ENCODE peak calls at places on chromosomes 5 and 9, in four cellular contexts. W is spleen, N is fibroblast of lung, K is right atrium auricular region. J is an unnamed sample.

GRCh38 chr5:152290181-152290580 is 114.9 kb downstream of the NMUR2 start:
- DNase-seq in K (no peak), W (no peak), N (no peak), J (no peak)

GRCh38 chr9:114446672-114447450 is 58.4 kb downstream of the WHRN start:
- DNase-seq in W (no peak), N (no peak), K (no peak), J (peak; percentile 56)

GRCh38 chr9:119905706-119906105 is 536.5 kb upstream of the BRINP1 start:
- DNase-seq in N (peak; percentile 4), W (no peak), K (no peak), J (no peak)

GRCh38 chr5:136232316-136232715 is 39.4 kb upstream of the SMIM32 start:
- DNase-seq in N (no peak), K (no peak), W (no peak), J (no peak)

GRCh38 chr5:141430332-141431113 is at the start of gene PCDHGA12:
- DNase-seq in K (peak; percentile 73), N (peak; percentile 82), W (no peak), J (no peak)

GRCh38 chr5:42811591-42812392 is at the start of gene SELENOP:
- DNase-seq in W (no peak), N (no peak), K (peak; percentile 72), J (peak; percentile 62)

GRCh38 chr5:157361865-157362465 is 96.0 kb downstream of the CYFIP2 start:
- DNase-seq in K (peak; percentile 21), W (no peak), N (peak; percentile 81), J (no peak)

GRCh38 chr9:89005323-89005722 is 14.1 kb downstream of the S1PR3 start:
- DNase-seq in K (no peak), N (no peak), W (no peak), J (no peak)

GRCh38 chr9:87682618-87683017 is 43.3 kb upstream of the CTSL start:
- DNase-seq in K (peak; percentile 28), N (no peak), W (no peak), J (no peak)

GRCh38 chr9:26245072-26245471 is 566.8 kb upstream of the TUSC1 start:
- DNase-seq in W (no peak), N (no peak), K (no peak), J (no peak)

DNA sequence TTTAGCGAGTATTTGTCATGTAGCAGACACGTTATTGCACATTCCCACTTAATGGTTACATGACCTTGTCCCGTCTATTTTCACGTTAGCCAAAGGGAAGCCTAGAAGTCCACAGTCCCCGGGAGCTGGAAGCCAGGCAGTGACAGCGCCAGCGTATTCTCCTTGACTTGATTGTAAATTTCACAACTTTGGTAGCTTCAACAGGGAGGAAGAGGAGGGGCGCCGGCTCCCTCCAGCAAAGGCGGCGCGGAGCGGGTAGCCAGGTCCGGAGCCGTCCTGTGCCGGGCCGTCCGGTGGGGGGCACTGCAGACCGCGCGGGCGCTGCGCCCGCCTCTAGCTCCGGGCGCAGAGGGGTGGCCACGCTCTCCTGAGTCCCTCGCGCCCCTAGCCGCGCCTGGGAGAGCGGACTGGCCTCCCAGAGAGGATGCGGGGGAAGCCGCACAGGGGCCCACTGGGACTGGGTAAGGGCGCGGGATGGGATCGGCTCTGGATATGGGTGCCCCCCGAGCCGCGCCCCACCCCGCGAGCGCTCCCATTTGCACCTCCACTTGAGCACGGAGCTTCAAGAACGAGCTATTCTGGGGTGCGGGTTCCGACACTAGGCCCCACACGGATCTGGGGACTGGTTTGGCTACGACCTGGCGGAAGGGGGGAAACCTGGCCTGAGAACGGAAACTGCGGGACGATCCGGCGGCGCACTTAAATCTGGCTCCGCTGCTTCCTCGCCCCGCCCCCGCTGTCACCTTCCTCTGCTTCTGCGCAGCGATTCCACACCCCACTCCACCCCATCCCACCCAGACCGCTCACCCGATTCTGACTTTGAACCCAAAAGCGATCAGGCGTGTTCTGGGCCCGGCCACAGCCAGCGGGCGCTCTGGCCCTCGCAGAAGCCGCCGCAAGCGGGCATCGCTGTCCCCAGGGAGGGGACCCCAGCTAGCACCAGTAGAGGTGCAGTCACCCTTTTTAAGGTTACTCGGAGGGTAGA is 23.8 kb downstream of the KLF4 start:
- DNase-seq in N (peak; percentile 26), K (peak; percentile 81), W (peak; percentile 93), J (peak; percentile 81)
- H3K4me3 ChIP-seq in N (peak overlapping the region; percentile 76), K (peak overlapping the region; percentile 68), W (peak overlapping the region; percentile 40), J (peak overlapping the region; percentile 36)

GRCh38 chr5:124591583-124591982 is 154.9 kb downstream of the ZNF608 start:
- DNase-seq in K (no peak), W (no peak), N (no peak), J (no peak)

GRCh38 chr5:124596595-124597388 is 149.6 kb downstream of the ZNF608 start:
- DNase-seq in W (no peak), K (no peak), N (peak; percentile 97), J (no peak)

GRCh38 chr5:124590686-124591085 is 155.8 kb downstream of the ZNF608 start:
- DNase-seq in N (no peak), K (no peak), W (no peak), J (no peak)

GRCh38 chr5:124592891-124593290 is 153.5 kb downstream of the ZNF608 start:
- DNase-seq in N (no peak), K (no peak), W (no peak), J (no peak)

DNA sequence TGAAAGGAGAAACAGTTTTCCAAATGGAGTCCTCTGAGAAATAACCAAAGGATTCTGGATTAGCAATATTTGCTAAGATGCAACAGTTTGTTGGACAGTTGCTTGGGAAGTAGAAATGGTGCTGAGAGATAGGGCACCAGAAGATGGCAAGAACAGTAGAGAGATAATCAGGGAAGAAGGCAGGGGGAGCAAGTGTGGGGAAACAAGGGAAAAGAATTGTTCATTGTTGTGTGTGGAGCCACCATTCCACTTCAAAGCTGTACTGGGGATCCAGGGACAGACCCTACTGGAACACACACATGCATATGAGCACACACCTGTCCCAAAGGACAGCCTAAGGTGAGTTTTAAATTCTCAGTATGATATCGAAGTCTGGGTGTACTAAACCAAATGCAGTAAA is 152.5 kb downstream of the ZNF608 start:
- DNase-seq in K (no peak), N (no peak), W (no peak), J (no peak)
- H3K27ac ChIP-seq in K (no peak overlapping the region), N (no peak overlapping the region), W (no peak overlapping the region), J (no peak overlapping the region)

GRCh38 chr9:130692365-130692764 is 1.2 kb upstream of the EXOSC2 start:
- DNase-seq in W (peak; percentile 82), K (no peak), N (peak; percentile 53), J (peak; percentile 81)

GRCh38 chr9:130689572-130689936 is 4.0 kb upstream of the EXOSC2 start:
- DNase-seq in W (no peak), N (no peak), K (no peak), J (no peak)

GRCh38 chr9:130688070-130688469 is 5.5 kb upstream of the EXOSC2 start:
- DNase-seq in K (no peak), N (no peak), W (no peak), J (no peak)

GRCh38 chr9:130687615-130688014 is 6.0 kb upstream of the EXOSC2 start:
- DNase-seq in K (no peak), W (no peak), N (no peak), J (no peak)

GRCh38 chr9:130689937-130690700 is 3.5 kb upstream of the EXOSC2 start:
- DNase-seq in N (peak; percentile 97), W (no peak), K (peak; percentile 87), J (no peak)
- H3K4me3 ChIP-seq in N (peak overlapping the region; percentile 51), W (no peak overlapping the region), K (peak overlapping the region; percentile 31), J (peak overlapping the region; percentile 72)

GRCh38 chr5:176646049-176646706 is 1.1 kb upstream of the TSPAN17 start:
- DNase-seq in W (peak; percentile 79), K (no peak), N (no peak), J (no peak)
- H3K27ac ChIP-seq in W (peak overlapping the region; percentile 76), K (peak overlapping the region; percentile 79), N (peak overlapping the region; percentile 22), J (no peak overlapping the region)

GRCh38 chr9:127926961-127927456 is 3.6 kb downstream of the PIP5KL1 start:
- DNase-seq in N (no peak), W (no peak), K (no peak), J (no peak)
- H3K4me3 ChIP-seq in N (no peak overlapping the region), W (no peak overlapping the region), K (peak overlapping the region; percentile 10), J (no peak overlapping the region)

GRCh38 chr5:131386124-131386523 is 122.3 kb downstream of the CDC42SE2 start:
- DNase-seq in W (no peak), K (no peak), N (no peak), J (no peak)
- H3K27ac ChIP-seq in W (no peak overlapping the region), K (no peak overlapping the region), N (no peak overlapping the region), J (peak overlapping the region; percentile 30)

GRCh38 chr9:98201749-98202148 is 9.3 kb upstream of the CORO2A start:
- DNase-seq in N (no peak), K (no peak), W (no peak), J (no peak)
- H3K4me3 ChIP-seq in N (no peak overlapping the region), K (no peak overlapping the region), W (no peak overlapping the region), J (no peak overlapping the region)

GRCh38 chr5:138216799-138217198 is 3.7 kb upstream of the CDC23 start:
- DNase-seq in W (no peak), N (no peak), K (no peak), J (no peak)

GRCh38 chr5:138213161-138214029 is at the start of gene CDC23:
- DNase-seq in W (peak; percentile 94), K (peak; percentile 96), N (peak; percentile 98), J (peak; percentile 94)

GRCh38 chr5:138210985-138211384 is 2.1 kb downstream of the CDC23 start:
- DNase-seq in N (no peak), W (no peak), K (no peak), J (no peak)

GRCh38 chr5:138212828-138213160 is 329 bp downstream of the CDC23 start:
- DNase-seq in K (no peak), N (no peak), W (no peak), J (peak; percentile 66)
- H3K27ac ChIP-seq in K (peak overlapping the region; percentile 66), N (peak overlapping the region; percentile 91), W (peak overlapping the region; percentile 87), J (peak overlapping the region; percentile 67)

DNA sequence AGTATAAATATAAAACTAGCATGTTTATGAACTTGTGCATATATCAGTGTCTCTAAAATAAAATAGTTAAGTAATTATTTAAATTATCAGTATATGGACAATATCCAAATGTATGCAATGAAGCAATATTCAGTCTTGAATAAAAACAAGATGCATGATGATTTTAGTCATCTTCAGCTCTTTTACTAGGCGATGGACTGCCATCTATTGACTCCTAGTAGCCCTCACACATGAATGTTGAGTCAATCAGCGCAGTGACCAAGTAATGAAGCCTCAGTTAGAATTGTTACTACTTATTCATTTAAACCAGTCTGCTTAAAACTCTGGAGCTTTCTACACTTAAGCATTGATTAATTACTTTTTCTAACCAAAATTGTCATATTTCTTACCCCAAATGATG is 92.9 kb upstream of the GRHPR start:
- DNase-seq in K (no peak), N (peak; percentile 13), W (no peak), J (no peak)
- H3K4me3 ChIP-seq in K (no peak overlapping the region), N (no peak overlapping the region), W (no peak overlapping the region), J (no peak overlapping the region)